ENCODE peak calls at places on chromosomes 16 and 17, in seven cellular contexts. T is neural progenitor cell, V is testis, H is pancreas, F is mesenchymal stem cell, W is nucleus accumbens, S is left ventricle myocardium inferior. B is an unnamed sample.

GRCh38 chr16:82638095-82638798 is 11.5 kb downstream of the CDH13 start:
- DNase-seq in T (no peak), V (no peak), H (no peak), F (peak; percentile 92), W (no peak), S (no peak), B (no peak)

GRCh38 chr17:596287-596686 is 118.4 kb downstream of the VPS53 start:
- DNase-seq in T (no peak), V (peak; percentile 47), H (no peak), F (peak; percentile 40), W (no peak), S (no peak), B (no peak)

GRCh38 chr17:80277751-80278671 is 17.4 kb downstream of the RNF213 start:
- DNase-seq in T (no peak), V (no peak), H (no peak), F (no peak), W (no peak), S (no peak), B (no peak)

GRCh38 chr17:76124582-76125390 is 16.3 kb downstream of the FOXJ1 start:
- DNase-seq in T (peak; percentile 55), V (no peak), H (no peak), F (no peak), W (no peak), S (no peak), B (no peak)

GRCh38 chr17:18008496-18009268 is 30.3 kb downstream of the ATPAF2 start:
- DNase-seq in T (no peak), V (no peak), H (no peak), F (peak; percentile 14), W (no peak), S (no peak), B (no peak)

GRCh38 chr17:36524428-36524876 is 10.2 kb downstream of the MYO19 start:
- DNase-seq in T (no peak), V (peak; percentile 4), H (no peak), F (no peak), W (no peak), S (no peak), B (no peak)

GRCh38 chr17:70924776-70925175 is 755.4 kb downstream of the KCNJ2 start:
- DNase-seq in T (no peak), V (no peak), H (no peak), F (no peak), W (no peak), S (no peak), B (no peak)

GRCh38 chr16:85978291-85978775 is 79.4 kb downstream of the IRF8 start:
- DNase-seq in T (no peak), V (no peak), H (no peak), F (no peak), W (no peak), S (no peak), B (no peak)

GRCh38 chr17:80223142-80223815 is 3.1 kb downstream of the SLC26A11 start:
- DNase-seq in T (no peak), V (no peak), H (peak; percentile 37), F (no peak), W (no peak), S (no peak), B (no peak)

GRCh38 chr17:46984892-46985291 is 5.8 kb upstream of the RPRML start:
- DNase-seq in T (no peak), V (no peak), H (no peak), F (no peak), W (no peak), S (no peak), B (no peak)

GRCh38 chr16:50457979-50458461 is 89.2 kb upstream of the BRD7 start:
- DNase-seq in T (no peak), V (no peak), H (no peak), F (no peak), W (no peak), S (no peak), B (no peak)

GRCh38 chr16:2157480-2158261 is 2.1 kb downstream of the TRAF7 start:
- DNase-seq in T (no peak), V (no peak), H (no peak), F (no peak), W (no peak), S (no peak), B (no peak)

B was measured in ovary.